ENCODE peak calls at places on chromosomes 12 and 14, in six cellular contexts. L, D, X, E, N and W are unnamed samples.

GRCh38 chr14:94028450-94028826 is 2.3 kb downstream of the OTUB2 start:
- DNase-seq in L (no peak), N (no peak), E (no peak), X (no peak), D (no peak), W (no peak)

GRCh38 chr14:90388982-90389381 is 7.8 kb upstream of the CALM1 start:
- DNase-seq in E (no peak), L (peak), N (no peak), X (no peak), D (no peak), W (no peak)

GRCh38 chr14:21440857-21441256 is 15.1 kb downstream of the CHD8 start:
- DNase-seq in E (no peak), N (no peak), D (no peak), L (no peak), X (no peak), W (no peak)

GRCh38 chr14:85250369-85250768 is 279.6 kb upstream of the FLRT2 start:
- DNase-seq in E (no peak), L (no peak), N (no peak), X (no peak), D (no peak), W (no peak)

GRCh38 chr12:62848418-62848817 is 86.5 kb downstream of the PPM1H start:
- DNase-seq in D (no peak), E (no peak), L (peak), X (no peak), N (no peak), W (no peak)

GRCh38 chr14:42504433-42504832 is 897.8 kb downstream of the LRFN5 start:
- DNase-seq in X (no peak), D (no peak), N (no peak), E (no peak), L (no peak), W (no peak)

GRCh38 chr14:85482549-85482948 is 47.4 kb upstream of the FLRT2 start:
- DNase-seq in N (no peak), E (no peak), L (no peak), D (no peak), X (no peak), W (no peak)

GRCh38 chr12:53048033-53048779 is 1.7 kb upstream of the TNS2 start:
- DNase-seq in N (peak), D (no peak), L (peak), E (no peak), X (no peak), W (no peak)

GRCh38 chr12:75505706-75506312 is 5.6 kb downstream of the KRR1 start:
- DNase-seq in L (peak), D (peak), X (no peak), E (no peak), N (no peak), W (no peak)

GRCh38 chr12:52356762-52357580 is 10.3 kb downstream of the KRT85 start:
- DNase-seq in X (no peak), N (peak), E (no peak), L (no peak), D (no peak), W (no peak)

GRCh38 chr12:88420460-88420859 is 159.8 kb downstream of the KITLG start:
- DNase-seq in E (no peak), X (no peak), L (peak), D (no peak), N (no peak), W (no peak)

GRCh38 chr14:64488590-64489099 is 15.0 kb downstream of the ZBTB25 start:
- DNase-seq in N (no peak), X (no peak), E (no peak), D (no peak), L (no peak), W (no peak)

GRCh38 chr14:96362071-96362964 is 823 bp downstream of the ATG2B start:
- DNase-seq in D (peak), X (no peak), N (peak), E (no peak), L (peak), W (peak)

GRCh38 chr14:32021341-32021740 is 55.8 kb upstream of the ARHGAP5 start:
- DNase-seq in L (no peak), X (no peak), D (no peak), N (no peak), E (no peak), W (no peak)

GRCh38 chr14:34722723-34723545 is 8.5 kb upstream of the CFL2 start:
- DNase-seq in E (no peak), L (peak), X (no peak), N (peak), D (peak), W (peak)

GRCh38 chr12:2337031-2338010 is 284.5 kb downstream of the CACNA1C start:
- DNase-seq in E (no peak), N (no peak), L (no peak), X (no peak), D (no peak), W (no peak)

GRCh38 chr14:68124885-68125731 is 305.5 kb downstream of the RAD51B start:
- DNase-seq in D (no peak), E (no peak), L (peak), N (no peak), X (no peak), W (no peak)

GRCh38 chr12:131641315-131641714 is 69.6 kb upstream of the SFSWAP start:
- DNase-seq in L (no peak), E (no peak), N (no peak), X (no peak), D (no peak), W (peak)

GRCh38 chr14:22231022-22231421 is 358.0 kb downstream of the DAD1 start:
- DNase-seq in N (peak), D (peak), L (no peak), E (no peak), X (no peak), W (no peak)

GRCh38 chr14:72739446-72740405 is 154.2 kb downstream of the DPF3 start:
- DNase-seq in D (no peak), L (no peak), X (no peak), E (no peak), N (no peak), W (no peak)

GRCh38 chr14:72738181-72738611 is 155.7 kb downstream of the DPF3 start:
- DNase-seq in N (no peak), E (no peak), L (no peak), D (no peak), X (no peak), W (no peak)

GRCh38 chr14:72736791-72737559 is 156.9 kb downstream of the DPF3 start:
- DNase-seq in X (no peak), N (no peak), L (peak), D (no peak), E (no peak), W (no peak)

GRCh38 chr14:72737560-72737943 is 156.3 kb downstream of the DPF3 start:
- DNase-seq in E (no peak), D (no peak), L (no peak), N (no peak), X (no peak), W (no peak)

GRCh38 chr14:72736348-72736747 is 157.6 kb downstream of the DPF3 start:
- DNase-seq in D (no peak), X (no peak), L (peak), N (no peak), E (no peak), W (no peak)
- TF ChIP-seq CTCF in D (no peak), X (peak), L (peak), N (no peak), E (no peak), W (no peak)

DNA sequence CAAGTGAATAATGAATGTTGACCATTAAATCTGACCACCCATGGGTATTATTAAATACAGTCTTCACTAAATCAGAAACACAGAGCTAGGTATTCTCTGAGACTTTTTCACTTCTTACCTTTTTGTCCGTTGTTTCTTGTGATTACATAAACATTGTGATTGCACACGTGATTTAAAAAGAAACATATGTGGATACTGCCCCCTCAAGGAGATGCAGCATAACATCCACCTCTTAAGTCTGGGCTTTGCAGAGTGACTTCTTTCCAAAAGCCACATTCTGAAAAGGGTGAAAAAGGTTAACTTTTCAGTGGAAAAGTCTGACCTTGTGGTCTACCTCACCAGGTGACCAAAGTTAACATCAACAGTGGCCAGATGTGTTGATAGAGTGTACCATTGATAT is 185.5 kb upstream of the FAR2 start:
- DNase-seq in D (no peak), E (no peak), N (no peak), X (no peak), L (peak), W (no peak)
- TF ChIP-seq CTCF in D (no peak), E (no peak), N (peak), X (peak), L (peak), W (no peak)

GRCh38 chr12:46382974-46383653 is 10.5 kb upstream of the SLC38A2 start:
- DNase-seq in N (peak), L (peak), D (peak), X (peak), E (peak), W (peak)
- TF ChIP-seq CTCF in N (peak), L (no peak), D (no peak), X (peak), E (no peak), W (peak)

DNA sequence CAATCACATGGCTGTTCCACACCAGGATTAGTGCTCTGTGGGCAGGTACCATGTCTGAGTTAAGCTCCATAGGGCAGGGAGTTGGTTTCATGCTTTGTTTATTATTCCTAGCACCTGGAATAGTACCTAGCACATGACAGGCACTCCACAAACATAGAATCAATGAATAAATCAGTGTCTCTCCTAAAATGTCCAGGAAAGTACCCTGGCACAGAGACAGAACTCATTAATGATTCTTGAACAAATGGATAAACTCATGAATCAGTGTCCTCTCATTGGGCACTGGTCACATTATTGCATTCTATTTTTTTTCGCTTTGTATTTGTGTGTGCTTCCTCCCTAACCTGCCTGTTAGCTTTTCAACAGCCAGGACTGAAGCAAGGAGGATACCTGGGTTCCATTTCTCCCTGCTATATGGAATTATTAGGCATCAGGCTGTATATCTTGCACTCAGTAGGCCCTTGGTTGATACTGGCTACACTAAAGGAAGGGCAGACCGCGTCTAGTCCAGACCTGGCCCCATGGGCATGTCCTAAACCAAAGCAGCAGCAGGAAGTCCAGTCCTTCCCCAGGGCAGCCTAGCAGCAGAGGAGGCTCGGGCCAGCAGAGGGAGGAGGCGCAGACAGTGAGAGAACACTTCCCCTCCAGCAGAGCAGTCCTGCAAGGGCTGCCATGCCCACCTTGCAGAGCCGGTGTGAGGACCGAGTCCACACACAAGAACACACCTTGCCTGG is 18.4 kb downstream of the HDAC7 start:
- DNase-seq in E (no peak), N (no peak), X (no peak), L (peak), D (no peak), W (no peak)
- TF ChIP-seq CTCF in E (no peak), N (peak), X (no peak), L (peak), D (no peak), W (no peak)

GRCh38 chr12:127482950-127483349 is 784.0 kb upstream of the TMEM132C start:
- DNase-seq in N (no peak), D (no peak), L (no peak), E (no peak), X (no peak), W (no peak)

GRCh38 chr12:127489055-127489454 is 777.9 kb upstream of the TMEM132C start:
- DNase-seq in E (no peak), N (no peak), D (no peak), X (no peak), L (no peak), W (no peak)

GRCh38 chr12:127487031-127487430 is 779.9 kb upstream of the TMEM132C start:
- DNase-seq in E (no peak), X (no peak), L (peak), D (no peak), N (no peak), W (no peak)

GRCh38 chr12:127480775-127481314 is 786.1 kb upstream of the TMEM132C start:
- DNase-seq in X (no peak), E (no peak), N (no peak), L (no peak), D (no peak), W (no peak)

DNA sequence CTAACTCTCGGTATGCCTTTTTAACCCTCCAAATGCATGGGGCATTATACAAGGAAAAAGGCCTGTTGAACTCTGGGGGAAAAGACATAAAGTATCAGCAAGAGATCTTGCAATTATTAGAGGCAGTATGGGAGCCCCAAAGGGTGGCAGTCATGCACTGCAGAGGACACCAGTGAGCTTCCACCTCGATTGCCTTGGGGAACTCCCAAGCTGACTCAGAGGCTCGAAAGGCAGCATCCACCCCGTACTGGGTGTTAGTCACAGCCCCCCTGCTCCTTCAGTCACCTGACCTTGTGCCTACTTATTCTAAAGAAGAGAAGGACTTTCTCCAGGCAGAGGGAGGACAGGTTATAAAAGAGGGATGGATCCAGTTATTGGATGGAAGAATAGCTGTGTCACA is 781.4 kb upstream of the TMEM132C start:
- DNase-seq in D (no peak), L (peak), X (no peak), E (no peak), N (peak), W (no peak)
- TF ChIP-seq CTCF in D (no peak), L (peak), X (no peak), E (no peak), N (peak), W (no peak)

GRCh38 chr12:65875635-65876034 is 51.4 kb downstream of the HMGA2 start:
- DNase-seq in L (no peak), N (no peak), E (no peak), X (no peak), D (no peak), W (peak)
- TF ChIP-seq CTCF in L (no peak), N (no peak), E (no peak), X (no peak), D (no peak), W (no peak)

GRCh38 chr12:113461666-113462065 is 10.0 kb downstream of the LHX5 start:
- DNase-seq in E (no peak), D (no peak), N (no peak), L (peak), X (no peak), W (peak)
- TF ChIP-seq CTCF in E (no peak), D (no peak), N (no peak), L (peak), X (peak), W (peak)

DNA sequence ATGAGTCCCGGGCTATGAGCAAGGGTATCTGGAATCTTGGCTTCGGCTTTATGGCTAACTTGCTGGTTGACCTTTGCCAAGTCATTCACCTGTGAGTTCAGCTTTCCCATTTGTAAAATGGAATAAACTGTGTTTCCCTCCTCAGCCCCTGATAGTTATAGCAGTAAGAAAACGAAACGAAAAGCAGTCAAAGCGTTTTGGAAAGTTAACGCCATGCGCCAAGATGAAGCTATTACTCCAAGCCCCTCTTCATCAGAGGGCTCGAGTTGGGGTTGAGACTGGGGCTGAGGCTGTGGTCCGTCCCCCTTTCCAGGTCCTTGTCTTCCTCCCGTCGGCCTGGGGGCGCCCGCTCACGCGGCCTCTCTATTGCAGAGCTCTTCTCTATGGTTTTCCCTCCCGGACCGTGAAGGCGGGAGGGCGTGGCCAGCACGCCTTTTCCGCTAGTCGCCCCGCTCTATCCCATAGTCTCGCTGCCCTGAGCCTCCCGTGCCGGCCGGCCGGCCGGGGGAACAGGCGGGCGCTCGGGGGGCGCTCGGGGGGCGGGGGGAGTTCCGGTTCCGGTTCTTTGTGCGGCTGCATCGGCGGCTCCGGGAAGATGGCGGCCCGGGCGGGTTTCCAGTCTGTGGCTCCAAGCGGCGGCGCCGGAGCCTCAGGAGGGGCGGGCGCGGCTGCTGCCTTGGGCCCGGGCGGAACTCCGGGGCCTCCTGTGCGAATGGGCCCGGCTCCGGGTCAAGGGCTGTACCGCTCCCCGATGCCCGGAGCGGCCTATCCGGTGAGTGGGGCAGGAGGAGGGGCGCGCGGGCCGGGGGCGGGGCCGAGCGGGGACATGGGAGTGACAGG is at the start of gene SMARCD1:
- DNase-seq in D (peak), X (peak), E (peak), L (peak), N (peak), W (peak)
- TF ChIP-seq CTCF in D (no peak), X (peak), E (no peak), L (peak), N (peak), W (peak)